ENCODE peak calls at places on chromosome 12, in four cellular contexts. One of them, this sample, is unnamed. For H3K9me3, the result is how much of the 10 kb centered on the place peaks cover.

GRCh38 chr12:130286041-130286440 is 51.6 kb upstream of the PIWIL1 start:
- DNase-seq in sigmoid colon: no peak
- DNase-seq in right cardiac atrium: no peak
- DNase-seq in cardiac muscle cell: no peak
- DNase-seq in this sample: no peak

GRCh38 chr12:103928736-103929050 is 1.5 kb upstream of the HSP90B1 start:
- DNase-seq in cardiac muscle cell: no peak
- DNase-seq in sigmoid colon: no peak
- DNase-seq in right cardiac atrium: no peak
- DNase-seq in this sample: peak

GRCh38 chr12:49673446-49674317 is 33.5 kb downstream of the FMNL3 start:
- DNase-seq in cardiac muscle cell: peak
- DNase-seq in right cardiac atrium: peak
- DNase-seq in sigmoid colon: peak
- DNase-seq in this sample: no peak

GRCh38 chr12:5518584-5519365 is 86.9 kb downstream of the NTF3 start:
- DNase-seq in sigmoid colon: no peak
- DNase-seq in right cardiac atrium: no peak
- DNase-seq in cardiac muscle cell: no peak
- DNase-seq in this sample: no peak

GRCh38 chr12:42370013-42370412 is 44.0 kb downstream of the PPHLN1 start:
- DNase-seq in sigmoid colon: no peak
- DNase-seq in right cardiac atrium: no peak
- DNase-seq in cardiac muscle cell: no peak
- DNase-seq in this sample: no peak

GRCh38 chr12:104183443-104183842 is 32.1 kb upstream of the TXNRD1 start:
- DNase-seq in cardiac muscle cell: no peak
- DNase-seq in sigmoid colon: no peak
- DNase-seq in right cardiac atrium: no peak
- DNase-seq in this sample: no peak

GRCh38 chr12:104372048-104372720 is 68.6 kb downstream of the EID3 start:
- DNase-seq in sigmoid colon: no peak
- DNase-seq in right cardiac atrium: no peak
- DNase-seq in cardiac muscle cell: no peak
- DNase-seq in this sample: no peak

GRCh38 chr12:96302706-96303310 is 97.4 kb downstream of the CDK17 start:
- DNase-seq in sigmoid colon: no peak
- DNase-seq in right cardiac atrium: no peak
- DNase-seq in cardiac muscle cell: no peak
- DNase-seq in this sample: no peak

GRCh38 chr12:14327717-14328116 is 37.8 kb upstream of the ATF7IP start:
- DNase-seq in sigmoid colon: no peak
- DNase-seq in right cardiac atrium: no peak
- DNase-seq in cardiac muscle cell: no peak
- DNase-seq in this sample: no peak

GRCh38 chr12:90290980-90291975 is 582.6 kb upstream of the ATP2B1 start:
- DNase-seq in sigmoid colon: no peak
- DNase-seq in cardiac muscle cell: peak
- DNase-seq in right cardiac atrium: no peak
- DNase-seq in this sample: no peak

GRCh38 chr12:60335765-60336164 is 739.9 kb downstream of the SLC16A7 start:
- DNase-seq in sigmoid colon: no peak
- DNase-seq in cardiac muscle cell: peak
- DNase-seq in right cardiac atrium: no peak
- DNase-seq in this sample: no peak

GRCh38 chr12:101490286-101490920 is 15.3 kb downstream of the SPIC start:
- DNase-seq in cardiac muscle cell: peak
- DNase-seq in right cardiac atrium: no peak
- DNase-seq in sigmoid colon: no peak
- DNase-seq in this sample: peak

GRCh38 chr12:6074394-6074793 is 50.1 kb downstream of the VWF start:
- DNase-seq in right cardiac atrium: peak
- DNase-seq in sigmoid colon: no peak
- DNase-seq in cardiac muscle cell: no peak
- DNase-seq in this sample: no peak

GRCh38 chr12:96153131-96153724 is 40.9 kb upstream of the ELK3 start:
- DNase-seq in right cardiac atrium: no peak
- DNase-seq in sigmoid colon: no peak
- DNase-seq in cardiac muscle cell: no peak
- DNase-seq in this sample: no peak

GRCh38 chr12:107458163-107458562 is 227.4 kb upstream of the PWP1 start:
- DNase-seq in cardiac muscle cell: peak
- DNase-seq in right cardiac atrium: no peak
- DNase-seq in sigmoid colon: no peak
- DNase-seq in this sample: no peak

GRCh38 chr12:61808856-61809255 is 451.3 kb upstream of the USP15 start:
- DNase-seq in right cardiac atrium: no peak
- DNase-seq in cardiac muscle cell: no peak
- DNase-seq in sigmoid colon: no peak
- DNase-seq in this sample: no peak

GRCh38 chr12:121866331-121866730 is 7.7 kb upstream of the HPD start:
- DNase-seq in right cardiac atrium: no peak
- DNase-seq in cardiac muscle cell: no peak
- DNase-seq in sigmoid colon: no peak
- DNase-seq in this sample: no peak

GRCh38 chr12:121875582-121875981 is 13.0 kb upstream of the PSMD9 start:
- DNase-seq in right cardiac atrium: no peak
- DNase-seq in sigmoid colon: no peak
- DNase-seq in cardiac muscle cell: no peak
- DNase-seq in this sample: no peak

GRCh38 chr12:121872546-121873223 is 14.0 kb upstream of the HPD start:
- DNase-seq in cardiac muscle cell: peak
- DNase-seq in right cardiac atrium: peak
- DNase-seq in sigmoid colon: peak
- DNase-seq in this sample: no peak

GRCh38 chr12:121871501-121871900 is 12.8 kb upstream of the HPD start:
- DNase-seq in cardiac muscle cell: no peak
- DNase-seq in right cardiac atrium: no peak
- DNase-seq in sigmoid colon: no peak
- DNase-seq in this sample: no peak
- H3K4me3 ChIP-seq in cardiac muscle cell: no peak
- H3K4me3 ChIP-seq in right cardiac atrium: no peak
- H3K4me3 ChIP-seq in sigmoid colon: no peak
- H3K4me3 ChIP-seq in this sample: no peak

DNA sequence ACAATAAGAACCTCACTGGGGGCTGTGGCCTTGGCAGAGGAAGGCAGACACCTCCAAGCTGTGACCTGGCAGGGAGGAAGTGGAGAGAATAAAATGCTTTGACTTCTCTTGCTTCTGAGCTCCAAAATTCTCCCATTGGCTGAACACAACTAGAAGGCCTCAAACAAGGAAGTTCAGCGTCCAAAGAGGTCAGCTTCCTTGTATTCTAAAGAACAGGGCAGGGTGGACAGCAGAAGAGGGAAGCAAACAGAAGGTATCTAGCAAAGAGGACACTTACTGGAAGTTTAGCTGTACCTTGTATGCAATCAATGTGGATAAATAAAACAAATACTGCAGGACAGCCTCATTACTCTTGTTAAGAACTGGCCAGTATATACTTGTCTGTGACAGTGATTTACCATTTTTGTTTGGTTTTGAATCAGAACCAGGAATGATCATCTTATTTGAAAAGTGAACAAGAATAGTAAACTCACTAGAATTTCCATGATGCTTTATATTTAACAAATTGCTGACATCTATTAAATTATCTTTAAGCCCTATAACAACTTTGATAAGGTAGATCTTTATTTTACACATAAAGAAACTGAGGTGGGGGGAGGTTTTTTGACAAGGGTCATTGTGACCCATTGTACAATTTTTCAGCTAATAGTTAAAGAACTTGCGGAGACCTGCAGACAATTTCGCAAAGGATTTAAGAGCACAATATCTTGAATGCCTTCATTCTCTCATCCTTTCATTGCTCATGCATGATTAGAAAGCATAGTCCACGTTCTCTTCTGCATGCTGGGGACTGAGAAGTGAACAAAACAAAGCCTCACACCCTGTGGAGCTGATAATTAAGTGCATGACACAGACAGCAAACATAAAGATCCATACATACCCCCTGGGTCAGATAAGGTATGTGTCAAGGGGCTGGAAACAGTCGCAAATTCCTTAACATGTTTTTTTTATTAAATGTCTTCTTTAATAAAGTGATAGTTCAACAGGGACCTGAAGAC is 1448.0 kb downstream of the AACS start:
- DNase-seq in right cardiac atrium: no peak
- DNase-seq in sigmoid colon: no peak
- DNase-seq in cardiac muscle cell: no peak
- DNase-seq in this sample: no peak
- H3K9me3 ChIP-seq in right cardiac atrium: under half
- H3K9me3 ChIP-seq in sigmoid colon: under half
- H3K9me3 ChIP-seq in cardiac muscle cell: under half
- H3K9me3 ChIP-seq in this sample: under half

DNA sequence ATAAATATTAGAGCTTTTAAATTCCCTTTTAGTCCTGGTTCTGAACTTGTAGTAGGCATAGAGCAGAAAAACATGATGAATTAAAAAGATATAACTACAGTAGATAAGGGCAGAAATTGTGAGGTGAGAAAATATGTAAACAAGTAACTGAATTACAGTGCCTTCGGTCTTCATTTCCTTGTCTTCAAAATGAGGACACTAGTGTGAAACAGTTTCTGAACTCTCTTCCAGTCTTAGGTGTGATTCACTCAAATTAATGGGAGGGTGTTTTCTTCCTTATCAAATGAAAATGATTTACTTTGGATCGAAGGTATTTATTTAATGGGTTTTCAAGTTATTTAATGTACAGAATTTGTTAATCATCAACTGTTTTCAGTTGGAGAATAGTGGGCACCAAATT is 1.5 kb downstream of the FGD4 start:
- DNase-seq in right cardiac atrium: no peak
- DNase-seq in sigmoid colon: no peak
- DNase-seq in cardiac muscle cell: no peak
- DNase-seq in this sample: no peak
- H3K4me3 ChIP-seq in right cardiac atrium: peak
- H3K4me3 ChIP-seq in sigmoid colon: peak
- H3K4me3 ChIP-seq in cardiac muscle cell: no peak
- H3K4me3 ChIP-seq in this sample: peak

DNA sequence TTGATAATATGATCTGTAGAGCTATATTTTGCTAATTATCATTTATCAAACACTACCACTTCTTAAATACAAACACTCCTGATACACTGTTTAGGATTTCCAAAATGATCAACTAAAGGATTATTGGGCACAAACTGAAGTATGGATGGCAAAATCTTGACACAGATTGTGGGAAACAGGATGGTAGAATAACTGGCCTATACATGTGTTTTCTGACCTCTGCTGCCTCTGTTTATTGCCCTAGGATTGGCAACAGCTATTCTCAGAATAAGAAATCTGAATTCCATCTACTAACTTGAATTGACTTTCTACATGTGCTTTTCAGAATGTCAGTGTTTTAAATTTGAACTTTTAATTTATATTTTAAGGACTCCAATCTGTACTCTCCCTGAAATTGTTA is 209.1 kb downstream of the MED13L start:
- DNase-seq in right cardiac atrium: no peak
- DNase-seq in sigmoid colon: no peak
- DNase-seq in cardiac muscle cell: no peak
- DNase-seq in this sample: no peak
- H3K9me3 ChIP-seq in right cardiac atrium: under half
- H3K9me3 ChIP-seq in sigmoid colon: under half
- H3K9me3 ChIP-seq in cardiac muscle cell: under half
- H3K9me3 ChIP-seq in this sample: under half

GRCh38 chr12:108839011-108839889 is 18.1 kb downstream of the SSH1 start:
- DNase-seq in sigmoid colon: peak
- DNase-seq in right cardiac atrium: peak
- DNase-seq in cardiac muscle cell: peak
- DNase-seq in this sample: no peak
- H3K4me3 ChIP-seq in sigmoid colon: no peak
- H3K4me3 ChIP-seq in right cardiac atrium: no peak
- H3K4me3 ChIP-seq in cardiac muscle cell: no peak
- H3K4me3 ChIP-seq in this sample: no peak

GRCh38 chr12:82660541-82661325 is 26.0 kb upstream of the TMTC2 start:
- DNase-seq in cardiac muscle cell: peak
- DNase-seq in right cardiac atrium: no peak
- DNase-seq in sigmoid colon: no peak
- DNase-seq in this sample: no peak
- H3K9me3 ChIP-seq in cardiac muscle cell: under half
- H3K9me3 ChIP-seq in right cardiac atrium: under half
- H3K9me3 ChIP-seq in sigmoid colon: under half
- H3K9me3 ChIP-seq in this sample: under half